ENCODE peak calls at places on chromosomes 7 and 10, in four cellular contexts. T is tibial nerve, I is IMR-90, M is heart left ventricle. J is an unnamed sample.

GRCh38 chr10:13758302-13758701 is 171.5 kb downstream of the PRPF18 start:
- DNase-seq in T (no peak), I (peak; percentile 70), M (no peak), J (no peak)

GRCh38 chr10:36171546-36171945 is 529.5 kb upstream of the FZD8 start:
- DNase-seq in T (no peak), I (no peak), M (no peak), J (no peak)

GRCh38 chr7:821688-822087 is 10.6 kb upstream of the SUN1 start:
- DNase-seq in T (no peak), I (no peak), M (no peak), J (no peak)

GRCh38 chr10:129727495-129727894 is 236.6 kb downstream of the EBF3 start:
- DNase-seq in T (no peak), I (no peak), M (no peak), J (no peak)

GRCh38 chr10:63795461-63795860 is 274.3 kb downstream of the REEP3 start:
- DNase-seq in T (no peak), I (no peak), M (no peak), J (no peak)

GRCh38 chr7:70668606-70669358 is 463.2 kb upstream of the GALNT17 start:
- DNase-seq in T (no peak), I (no peak), M (no peak), J (peak; percentile 40)

GRCh38 chr10:126857178-126857806 is 47.9 kb upstream of the DOCK1 start:
- DNase-seq in T (no peak), I (no peak), M (no peak), J (no peak)

GRCh38 chr10:79434223-79434687 is 11.2 kb downstream of the ZCCHC24 start:
- DNase-seq in T (no peak), I (peak; percentile 63), M (no peak), J (no peak)

GRCh38 chr7:116522247-116522646 is 2.6 kb upstream of the CAV1 start:
- DNase-seq in T (no peak), I (peak; percentile 84), M (no peak), J (no peak)

GRCh38 chr10:103605359-103606156 is 112.1 kb downstream of the NEURL1 start:
- DNase-seq in T (peak; percentile 69), I (peak; percentile 43), M (no peak), J (peak; percentile 68)

GRCh38 chr7:69534461-69535041 is 63.7 kb upstream of the AUTS2 start:
- DNase-seq in T (no peak), I (no peak), M (no peak), J (no peak)

GRCh38 chr10:22436893-22437619 is 91.8 kb downstream of the SPAG6 start:
- DNase-seq in T (peak; percentile 86), I (peak; percentile 89), M (peak; percentile 96), J (peak; percentile 94)

GRCh38 chr7:47654672-47655340 is 72.9 kb upstream of the TNS3 start:
- DNase-seq in T (no peak), I (peak; percentile 73), M (no peak), J (no peak)

GRCh38 chr10:88184543-88185297 is 321.3 kb downstream of the PTEN start:
- DNase-seq in T (no peak), I (no peak), M (no peak), J (no peak)

GRCh38 chr10:103563231-103564115 is 70.0 kb downstream of the NEURL1 start:
- DNase-seq in T (no peak), I (no peak), M (no peak), J (no peak)

GRCh38 chr10:24415455-24416169 is 206.7 kb downstream of the KIAA1217 start:
- DNase-seq in T (peak; percentile 90), I (peak; percentile 22), M (peak; percentile 91), J (peak; percentile 96)

GRCh38 chr7:101680406-101681145 is 51.5 kb upstream of the MYL10 start:
- DNase-seq in T (no peak), I (no peak), M (no peak), J (no peak)

GRCh38 chr10:15744217-15744865 is 24.6 kb upstream of the ITGA8 start:
- DNase-seq in T (no peak), I (peak; percentile 56), M (no peak), J (no peak)

GRCh38 chr10:131824371-131825149 is 76.2 kb upstream of the PPP2R2D start:
- DNase-seq in T (no peak), I (no peak), M (peak; percentile 56), J (no peak)

GRCh38 chr10:127920319-127921074 is 13.6 kb downstream of the PTPRE start:
- DNase-seq in T (no peak), I (no peak), M (peak; percentile 36), J (no peak)

GRCh38 chr7:129370812-129371211 is 63.4 kb upstream of the STRIP2 start:
- DNase-seq in T (no peak), I (peak; percentile 26), M (no peak), J (no peak)

GRCh38 chr10:60309891-60310290 is 79.8 kb downstream of the ANK3 start:
- DNase-seq in T (no peak), I (no peak), M (no peak), J (no peak)
- H3K4me1 ChIP-seq in T (no peaks in the 10 kb centered on the region), I (peaks cover 15% of the 10 kb centered on the region), M (peaks cover 4% of the 10 kb centered on the region), J (no peaks in the 10 kb centered on the region)

DNA sequence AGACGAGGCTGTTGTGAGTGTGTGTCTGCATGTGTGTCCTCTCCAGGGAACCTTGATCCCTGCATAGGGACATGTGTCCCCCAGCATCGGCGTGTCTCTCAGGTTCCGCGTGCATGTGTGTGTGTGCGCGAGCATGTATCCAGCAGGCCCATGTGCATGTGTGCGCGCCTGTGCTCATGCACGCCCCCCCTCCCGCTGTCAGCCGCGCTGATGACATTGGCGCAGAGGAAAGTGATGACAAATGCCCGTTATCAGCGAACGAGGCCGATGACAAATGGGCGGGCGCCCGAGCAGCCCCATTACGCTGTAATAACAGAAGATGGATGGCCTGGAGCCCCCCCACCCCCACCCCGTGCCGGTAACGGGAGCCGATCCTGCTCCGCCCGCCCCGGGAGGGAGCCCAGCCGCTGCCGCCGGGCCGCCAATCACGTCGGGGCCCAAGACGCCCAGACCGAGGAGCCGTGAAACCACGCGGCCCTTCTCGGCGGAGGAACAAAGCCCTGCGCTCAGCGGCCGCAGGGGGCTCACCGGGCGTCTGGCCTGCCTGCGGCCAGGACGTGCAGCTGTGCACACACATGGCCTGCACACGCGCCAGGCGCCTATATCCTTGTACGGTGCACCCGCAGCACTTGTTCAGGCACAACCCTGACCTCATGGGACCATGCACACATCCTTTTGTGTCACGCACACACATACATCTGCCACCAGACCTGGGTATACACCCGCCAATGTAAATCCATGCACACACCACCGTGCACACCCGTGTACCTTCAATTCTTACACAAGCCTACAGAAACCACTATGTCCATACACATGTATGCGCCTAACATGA is 21.5 kb downstream of the POLL start:
- DNase-seq in T (no peak), I (peak; percentile 20), M (peak; percentile 56), J (peak; percentile 52)
- H3K4me1 ChIP-seq in T (no peaks in the 10 kb centered on the region), I (peaks cover 6% of the 10 kb centered on the region), M (peaks cover 18% of the 10 kb centered on the region), J (no peaks in the 10 kb centered on the region)

DNA sequence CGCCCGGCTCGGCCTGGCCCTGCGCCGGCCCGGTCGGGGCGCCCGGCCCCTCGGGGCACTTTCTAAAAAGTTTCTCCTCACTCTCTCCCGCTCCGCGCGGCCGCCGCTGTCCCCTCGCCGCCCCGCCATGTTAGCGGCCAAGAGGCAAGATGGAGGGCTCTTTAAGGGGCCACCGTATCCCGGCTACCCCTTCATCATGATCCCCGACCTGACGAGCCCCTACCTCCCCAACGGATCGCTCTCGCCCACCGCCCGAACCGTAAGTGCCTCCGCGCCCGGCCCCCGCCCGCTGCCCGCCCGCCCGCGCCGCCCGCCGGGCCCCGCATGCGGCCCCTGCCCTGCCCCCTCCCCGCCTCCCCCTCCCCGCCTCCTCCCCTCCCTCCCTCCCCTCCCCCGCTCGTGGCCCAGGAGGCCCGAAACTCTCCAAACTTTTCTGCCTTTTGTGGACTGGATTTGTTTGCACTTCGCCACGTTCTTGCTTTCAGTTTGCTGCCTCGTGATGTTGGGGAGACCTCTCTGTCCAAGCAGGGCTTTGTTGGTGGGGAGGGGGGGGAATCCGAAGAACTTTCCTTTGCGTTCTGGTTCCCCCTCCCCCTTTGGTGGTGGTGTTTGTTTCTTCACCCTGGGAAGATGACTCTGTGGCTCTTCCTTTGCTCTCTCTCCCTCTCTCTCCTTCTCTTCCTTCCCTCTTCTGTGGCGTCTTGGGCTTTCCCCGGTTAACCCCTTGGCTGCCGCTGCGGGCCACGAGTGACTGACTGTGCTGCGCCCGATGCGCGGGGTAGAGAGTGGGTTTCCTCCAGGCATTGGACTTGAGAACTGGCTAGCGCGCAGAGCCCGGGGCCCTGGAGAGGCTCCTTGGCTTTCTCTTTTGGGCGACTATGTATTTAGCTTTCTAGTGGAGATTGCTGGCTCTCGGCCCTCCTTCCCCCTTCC is 1.6 kb downstream of the TCF7L2 start:
- DNase-seq in T (peak; percentile 33), I (peak; percentile 84), M (peak; percentile 77), J (peak; percentile 84)
- H3K4me1 ChIP-seq in T (no peaks in the 10 kb centered on the region), I (peaks cover 5% of the 10 kb centered on the region), M (peaks cover 48% of the 10 kb centered on the region), J (peaks cover 28% of the 10 kb centered on the region)

GRCh38 chr7:104982773-104983619 is 31.0 kb upstream of the KMT2E start:
- DNase-seq in T (no peak), I (no peak), M (no peak), J (no peak)
- H3K4me1 ChIP-seq in T (no peaks in the 10 kb centered on the region), I (peaks cover 16% of the 10 kb centered on the region), M (peaks cover 79% of the 10 kb centered on the region), J (peaks cover 50% of the 10 kb centered on the region)

DNA sequence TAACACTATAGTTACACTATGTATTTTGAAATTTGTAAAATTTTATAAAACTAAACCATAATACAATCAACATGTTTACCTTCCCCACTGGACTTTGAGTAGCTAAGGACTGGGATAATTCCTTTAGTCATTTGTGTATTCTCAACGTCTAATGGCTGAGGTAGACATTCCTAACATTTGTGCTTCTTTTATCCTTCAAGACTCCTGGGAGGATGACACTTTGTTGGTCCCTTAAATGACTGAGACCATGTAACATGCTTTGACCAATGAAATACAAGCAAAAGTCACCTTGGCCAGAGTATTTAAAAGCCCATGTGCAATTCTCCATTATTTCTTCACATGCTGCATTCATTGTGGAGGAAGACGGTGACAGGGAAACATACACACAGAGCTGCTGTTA is 18.5 kb downstream of the RAPGEF5 start:
- DNase-seq in T (no peak), I (no peak), M (no peak), J (no peak)
- H3K4me1 ChIP-seq in T (no peaks in the 10 kb centered on the region), I (no peaks in the 10 kb centered on the region), M (no peaks in the 10 kb centered on the region), J (no peaks in the 10 kb centered on the region)

GRCh38 chr10:110502072-110502845 is 4.6 kb downstream of the DUSP5 start:
- DNase-seq in T (no peak), I (no peak), M (no peak), J (no peak)

GRCh38 chr10:110504111-110504735 is 6.5 kb downstream of the DUSP5 start:
- DNase-seq in T (no peak), I (peak; percentile 91), M (no peak), J (no peak)

GRCh38 chr10:110503528-110504110 is 5.9 kb downstream of the DUSP5 start:
- DNase-seq in T (no peak), I (no peak), M (no peak), J (no peak)

GRCh38 chr10:110501142-110501937 is 3.6 kb downstream of the DUSP5 start:
- DNase-seq in T (peak; percentile 81), I (peak; percentile 95), M (peak; percentile 90), J (peak; percentile 90)

DNA sequence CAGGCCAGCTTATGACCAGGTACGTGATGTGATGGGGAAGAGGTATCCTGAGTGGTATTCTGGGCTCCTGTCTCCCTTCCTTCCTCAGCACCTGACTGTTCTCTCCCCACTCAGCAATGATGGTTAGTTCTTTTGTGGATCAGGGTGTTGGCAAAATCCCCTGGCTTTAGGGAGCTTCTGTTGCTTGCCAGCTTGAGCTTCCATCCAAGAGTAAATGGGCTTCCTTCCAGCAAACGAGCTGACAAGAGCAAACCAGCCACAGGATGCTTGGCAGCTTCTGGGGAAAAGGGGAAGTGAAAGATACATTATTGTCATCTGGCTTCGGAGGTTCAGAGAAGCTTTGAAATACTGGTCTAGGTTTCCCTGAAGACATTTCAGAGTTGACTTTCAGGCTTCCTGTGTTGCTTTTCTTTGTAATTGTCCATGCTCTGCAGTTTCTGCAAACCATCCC is 5.2 kb downstream of the DUSP5 start:
- DNase-seq in T (no peak), I (peak; percentile 80), M (no peak), J (no peak)
- H3K4me1 ChIP-seq in T (no peaks in the 10 kb centered on the region), I (peaks cover 27% of the 10 kb centered on the region), M (peaks cover 94% of the 10 kb centered on the region), J (peaks cover 34% of the 10 kb centered on the region)

J was measured in psoas muscle.